ENCODE peak calls at places on chromosome 5, in ten cellular contexts. L is posterior vena cava; T is activated CD8-positive, alpha-beta T cell treated with anti-CD3 and anti-CD28 coated beads for 36 hours; P is Kasumi-1; W is activated effector memory CD4-positive, alpha-beta T cell treated with anti-CD3 and anti-CD28 coated beads, Interleukin-2, amount 50 U/mL, for 16 hours; R is Ammon's horn; B is psoas muscle; Y is epithelial cell of prostate; K is stimulated activated CD4-positive, alpha-beta T cell treated with anti-CD3 and anti-CD28 coated beads, Interleukin-2, amount 100 ng/mL, for 48 hours; X is OCI-M1. D is an unnamed sample.

GRCh38 chr5:166624573-166624972 is 1666.9 kb upstream of the WWC1 start:
- DNase-seq in L (no peak), T (no peak), P (no peak), W (no peak), R (no peak), B (no peak), Y (no peak), K (no peak), X (no peak), D (no peak)

GRCh38 chr5:44691811-44692210 is 116.9 kb upstream of the MRPS30 start:
- DNase-seq in L (no peak), T (no peak), P (no peak), W (no peak), R (no peak), B (no peak), Y (no peak), K (no peak), X (no peak), D (no peak)

GRCh38 chr5:156675402-156675801 is 174.7 kb upstream of the PPP1R2B start:
- DNase-seq in L (no peak), T (no peak), P (no peak), W (no peak), R (no peak), B (no peak), Y (no peak), K (no peak), X (no peak), D (no peak)

GRCh38 chr5:172911628-172911880 is 47.7 kb upstream of the RPL26L1 start:
- DNase-seq in L (no peak), T (no peak), P (no peak), W (no peak), R (no peak), B (no peak), Y (no peak), K (no peak), X (no peak), D (no peak)

GRCh38 chr5:177972613-177973012 is 23.4 kb downstream of the PROP1 start:
- DNase-seq in L (no peak), T (no peak), P (no peak), W (no peak), R (no peak), B (no peak), Y (no peak), K (no peak), X (no peak), D (no peak)

GRCh38 chr5:177366528-177367322 is 9.0 kb downstream of the RGS14 start:
- DNase-seq in L (peak), T (no peak), P (peak), W (no peak), R (no peak), B (peak), Y (no peak), K (no peak), X (no peak), D (peak)

GRCh38 chr5:11507156-11507910 is 396.9 kb downstream of the CTNND2 start:
- DNase-seq in L (no peak), T (no peak), P (no peak), W (no peak), R (no peak), B (no peak), Y (no peak), K (no peak), X (no peak), D (no peak)

GRCh38 chr5:116528519-116529234 is 45.9 kb downstream of the SEMA6A start:
- DNase-seq in L (no peak), T (no peak), P (no peak), W (no peak), R (no peak), B (no peak), Y (no peak), K (no peak), X (no peak), D (no peak)

GRCh38 chr5:116442095-116442534 is 132.5 kb downstream of the SEMA6A start:
- DNase-seq in L (no peak), T (no peak), P (no peak), W (no peak), R (peak), B (peak), Y (peak), K (no peak), X (no peak), D (no peak)

GRCh38 chr5:132474131-132474723 is 16.3 kb downstream of the IRF1 start:
- DNase-seq in L (no peak), T (no peak), P (no peak), W (peak), R (no peak), B (no peak), Y (no peak), K (no peak), X (no peak), D (no peak)

GRCh38 chr5:153209016-153209415 is 281.5 kb upstream of the GRIA1 start:
- DNase-seq in L (no peak), T (no peak), P (no peak), W (no peak), R (no peak), B (no peak), Y (no peak), K (no peak), X (no peak), D (no peak)

GRCh38 chr5:60325870-60326269 is 374.1 kb downstream of the DEPDC1B start:
- DNase-seq in L (no peak), T (no peak), P (no peak), W (no peak), R (no peak), B (no peak), Y (no peak), K (no peak), X (no peak), D (no peak)

GRCh38 chr5:138503487-138504270 is 38.4 kb downstream of the EGR1 start:
- DNase-seq in L (no peak), T (peak), P (peak), W (no peak), R (peak), B (no peak), Y (no peak), K (no peak), X (peak), D (no peak)

GRCh38 chr5:137616046-137616445 is 116.9 kb upstream of the SPOCK1 start:
- DNase-seq in L (no peak), T (no peak), P (no peak), W (no peak), R (no peak), B (no peak), Y (no peak), K (no peak), X (no peak), D (no peak)

GRCh38 chr5:179699640-179700298 is 1.0 kb downstream of the CANX start:
- DNase-seq in L (peak), T (peak), P (peak), W (peak), R (no peak), B (no peak), Y (no peak), K (peak), X (peak), D (no peak)

GRCh38 chr5:138641547-138642298 is 66.5 kb upstream of the HSPA9 start:
- DNase-seq in L (peak), T (peak), P (peak), W (peak), R (peak), B (peak), Y (no peak), K (peak), X (peak), D (no peak)

GRCh38 chr5:137627293-137627692 is 108.6 kb downstream of the KLHL3 start:
- DNase-seq in L (no peak), T (no peak), P (no peak), W (no peak), R (no peak), B (no peak), Y (no peak), K (no peak), X (no peak), D (no peak)

GRCh38 chr5:766666-767431 is 17.7 kb downstream of the ZDHHC11B start:
- DNase-seq in L (peak), T (no peak), P (no peak), W (peak), R (peak), B (no peak), Y (no peak), K (no peak), X (no peak), D (no peak)

GRCh38 chr5:75192804-75193203 is 43.9 kb downstream of the ANKRD31 start:
- DNase-seq in L (no peak), T (peak), P (no peak), W (no peak), R (no peak), B (no peak), Y (no peak), K (peak), X (no peak), D (no peak)

GRCh38 chr5:156971415-156971814 is 8.4 kb upstream of the TIMD4 start:
- DNase-seq in L (no peak), T (no peak), P (no peak), W (no peak), R (no peak), B (no peak), Y (no peak), K (no peak), X (no peak), D (no peak)

GRCh38 chr5:31757813-31758212 is 118.9 kb downstream of the PDZD2 start:
- DNase-seq in L (no peak), T (no peak), P (no peak), W (no peak), R (no peak), B (no peak), Y (no peak), K (no peak), X (no peak), D (no peak)

GRCh38 chr5:15031180-15031579 is 159.6 kb upstream of the ANKH start:
- DNase-seq in L (no peak), T (no peak), P (no peak), W (no peak), R (no peak), B (no peak), Y (no peak), K (no peak), X (no peak), D (no peak)

GRCh38 chr5:103139264-103139865 is 19.3 kb downstream of the PPIP5K2 start:
- DNase-seq in L (peak), T (peak), P (peak), W (peak), R (peak), B (peak), Y (peak), K (peak), X (peak), D (peak)

GRCh38 chr5:35815089-35815936 is 41.4 kb upstream of the IL7R start:
- DNase-seq in L (no peak), T (peak), P (peak), W (no peak), R (no peak), B (no peak), Y (no peak), K (no peak), X (peak), D (no peak)

D was measured in sigmoid colon.